ENCODE peak calls at places on chromosome 16, in eight cellular contexts. U, O, I, E, K, W, H and T are unnamed samples.

GRCh38 chr16:89949756-89950155 is 1.2 kb downstream of the DEF8 start:
- DNase-seq in U (no peak), W (no peak), H (no peak), I (no peak), O (no peak), E (no peak), K (no peak), T (no peak)

GRCh38 chr16:70253291-70254094 is 1.8 kb upstream of the EXOSC6 start:
- DNase-seq in E (peak), H (peak), O (peak), I (no peak), W (peak), U (peak), K (peak), T (no peak)

GRCh38 chr16:4625617-4626159 is 1.1 kb downstream of the MGRN1 start:
- DNase-seq in W (no peak), O (no peak), I (no peak), K (no peak), H (no peak), U (no peak), E (no peak), T (no peak)

GRCh38 chr16:24070851-24071250 is 185.3 kb upstream of the CACNG3 start:
- DNase-seq in K (peak), O (peak), E (peak), W (peak), I (peak), H (peak), U (peak), T (peak)

GRCh38 chr16:56048425-56049100 is 142.7 kb upstream of the GNAO1 start:
- DNase-seq in U (no peak), O (no peak), H (no peak), E (no peak), K (no peak), W (no peak), I (peak), T (no peak)

GRCh38 chr16:48112603-48113400 is 43.0 kb downstream of the ABCC12 start:
- DNase-seq in O (no peak), I (no peak), H (no peak), U (peak), W (no peak), K (no peak), E (no peak), T (no peak)

GRCh38 chr16:53960954-53961616 is 257.1 kb downstream of the FTO start:
- DNase-seq in E (no peak), U (peak), H (no peak), I (no peak), O (no peak), K (no peak), W (no peak), T (no peak)

GRCh38 chr16:2091722-2092620 is 43.7 kb downstream of the PKD1 start:
- DNase-seq in K (no peak), H (no peak), O (no peak), I (no peak), U (peak), W (peak), E (no peak), T (no peak)

GRCh38 chr16:48580925-48581500 is 29.0 kb downstream of the N4BP1 start:
- DNase-seq in I (no peak), W (no peak), K (no peak), H (no peak), U (no peak), E (no peak), O (peak), T (no peak)

GRCh38 chr16:17744903-17745581 is 274.3 kb upstream of the XYLT1 start:
- DNase-seq in I (no peak), E (no peak), H (no peak), U (no peak), W (peak), K (no peak), O (no peak), T (no peak)

GRCh38 chr16:57041182-57042156 is 50.9 kb upstream of the CPNE2 start:
- DNase-seq in K (no peak), I (peak), U (no peak), O (no peak), H (no peak), E (no peak), W (no peak), T (no peak)

GRCh38 chr16:1193143-1193824 is 31.8 kb downstream of the TPSG1 start:
- DNase-seq in O (no peak), H (peak), E (peak), K (peak), I (no peak), U (peak), W (no peak), T (no peak)

GRCh38 chr16:54657058-54657708 is 273.5 kb upstream of the IRX5 start:
- DNase-seq in H (no peak), O (no peak), I (no peak), U (no peak), E (peak), K (no peak), W (no peak), T (no peak)

GRCh38 chr16:66324785-66325184 is 41.7 kb upstream of the CDH5 start:
- DNase-seq in K (peak), I (no peak), W (peak), E (peak), H (peak), U (peak), O (peak), T (no peak)

GRCh38 chr16:364595-365491 is 5.5 kb downstream of the MRPL28 start:
- DNase-seq in K (peak), W (no peak), E (no peak), O (no peak), H (no peak), U (no peak), I (no peak), T (no peak)

GRCh38 chr16:66544358-66544757 is 5.6 kb downstream of the TK2 start:
- DNase-seq in K (no peak), H (no peak), O (no peak), E (no peak), U (no peak), I (no peak), W (no peak), T (no peak)

GRCh38 chr16:17469742-17470001 is 1.1 kb downstream of the XYLT1 start:
- DNase-seq in W (no peak), O (no peak), H (no peak), K (no peak), E (no peak), I (no peak), U (no peak), T (no peak)

GRCh38 chr16:15672514-15673167 is 22.6 kb downstream of the NDE1 start:
- DNase-seq in H (peak), E (no peak), O (peak), U (no peak), K (peak), W (no peak), I (no peak), T (no peak)

GRCh38 chr16:77660311-77660710 is 62.0 kb upstream of the NUDT7 start:
- DNase-seq in W (peak), O (peak), I (no peak), H (peak), K (peak), U (peak), E (peak), T (no peak)

GRCh38 chr16:4709481-4709880 is 16.1 kb downstream of the NUDT16L1 start:
- DNase-seq in I (no peak), W (no peak), H (no peak), E (no peak), U (no peak), K (no peak), O (no peak), T (no peak)

GRCh38 chr16:11232852-11233726 is 22.9 kb downstream of the SOCS1 start:
- DNase-seq in I (no peak), O (no peak), U (no peak), H (no peak), W (peak), K (peak), E (no peak), T (no peak)

GRCh38 chr16:79069634-79070033 is 530.9 kb downstream of the MAF start:
- DNase-seq in H (no peak), E (no peak), U (no peak), I (no peak), O (no peak), K (no peak), W (no peak), T (no peak)

GRCh38 chr16:28572659-28573510 is 19.2 kb downstream of the SGF29 start:
- DNase-seq in I (no peak), W (no peak), E (no peak), U (no peak), H (no peak), O (no peak), K (no peak), T (no peak)

GRCh38 chr16:57689772-57690558 is 4.6 kb upstream of the DRC7 start:
- DNase-seq in H (no peak), O (peak), E (no peak), K (peak), I (peak), U (no peak), W (no peak), T (no peak)

GRCh38 chr16:75379911-75380847 is 53.1 kb downstream of the CFDP1 start:
- DNase-seq in I (peak), K (no peak), U (no peak), W (no peak), H (no peak), E (no peak), O (peak), T (no peak)

GRCh38 chr16:54285414-54286066 is 1.0 kb downstream of the IRX3 start:
- DNase-seq in W (no peak), H (peak), O (no peak), K (no peak), E (no peak), I (no peak), U (peak), T (no peak)

GRCh38 chr16:87098361-87098760 is 218.8 kb downstream of the C16orf95 start:
- DNase-seq in W (no peak), U (no peak), O (no peak), H (no peak), I (no peak), K (no peak), E (no peak), T (no peak)

DNA sequence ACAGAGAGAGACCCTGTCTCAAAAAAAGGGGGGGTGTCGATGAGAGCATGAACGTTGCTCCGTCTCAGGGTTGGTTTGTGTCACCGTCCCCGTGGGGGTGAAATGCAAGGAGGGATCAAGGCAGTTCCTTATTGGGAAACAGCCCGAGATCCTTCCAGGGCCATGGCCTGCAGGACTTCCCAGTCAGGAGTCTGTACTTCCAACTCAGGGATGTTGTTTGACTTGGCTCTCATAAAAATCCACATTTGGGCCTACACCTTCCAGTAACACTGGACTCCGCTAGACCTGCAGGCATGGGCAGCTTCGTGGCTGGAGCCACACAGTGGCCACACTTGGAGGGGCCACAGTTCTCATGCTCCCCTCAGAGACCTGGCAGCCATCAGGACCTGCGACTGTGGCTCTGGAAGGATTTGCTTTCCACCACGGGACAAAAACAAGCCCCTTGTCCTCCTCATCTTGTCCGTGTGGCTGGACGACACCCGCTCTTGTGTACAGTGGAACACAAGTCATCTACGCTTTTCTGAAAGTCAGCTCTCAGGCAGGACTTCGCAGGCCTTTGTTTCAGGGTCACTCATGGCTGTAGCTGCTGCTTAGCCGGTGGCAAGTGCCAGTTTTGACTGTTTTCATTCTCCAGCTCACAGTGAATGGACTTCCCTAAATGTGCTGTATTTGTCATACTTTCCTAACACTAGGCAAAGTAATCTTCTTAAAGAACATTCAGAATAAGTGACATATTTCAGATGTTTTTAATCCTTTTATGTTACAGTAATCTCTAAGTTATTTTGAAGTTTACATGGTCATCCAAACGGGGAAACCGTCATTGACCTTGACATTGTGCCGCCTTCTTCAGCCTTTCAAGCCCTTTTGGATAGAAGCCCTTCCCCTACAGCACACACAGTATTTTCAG is 24.2 kb upstream of the IL17C start:
- DNase-seq in K (no peak), I (no peak), H (no peak), E (no peak), W (no peak), O (no peak), U (no peak), T (no peak)
- H3K9ac ChIP-seq in K (no peak), I (no peak), H (no peak), E (no peak), W (no peak), O (no peak), U (no peak), T (no peak)

GRCh38 chr16:84806890-84807258 is 12.9 kb upstream of the CRISPLD2 start:
- DNase-seq in I (no peak), H (no peak), W (no peak), U (no peak), K (no peak), E (no peak), O (no peak), T (no peak)
- H3K4me3 ChIP-seq in I (no peak), H (no peak), W (no peak), U (peak), K (peak), E (peak), O (no peak), T (no peak)

GRCh38 chr16:85674828-85675227 is 13.9 kb downstream of the GINS2 start:
- DNase-seq in O (no peak), I (no peak), U (no peak), E (no peak), H (no peak), W (no peak), K (no peak), T (no peak)

GRCh38 chr16:85674418-85674755 is 14.4 kb downstream of the GINS2 start:
- DNase-seq in O (no peak), I (no peak), H (no peak), W (no peak), K (no peak), U (no peak), E (no peak), T (no peak)

GRCh38 chr16:85675528-85675927 is 13.2 kb downstream of the GINS2 start:
- DNase-seq in U (no peak), E (no peak), H (peak), K (peak), O (peak), I (no peak), W (no peak), T (no peak)

GRCh38 chr16:85676466-85676865 is 12.3 kb downstream of the GINS2 start:
- DNase-seq in W (no peak), E (no peak), K (no peak), O (no peak), I (no peak), H (no peak), U (no peak), T (no peak)

GRCh38 chr16:85673529-85674417 is 15.0 kb downstream of the GINS2 start:
- DNase-seq in O (peak), W (no peak), U (peak), K (no peak), E (no peak), H (no peak), I (no peak), T (no peak)
- TF ChIP-seq POLR2AphosphoS5 in O (peak), W (peak), U (no peak), K (peak), E (no peak), H (no peak), I (no peak), T (no peak)

DNA sequence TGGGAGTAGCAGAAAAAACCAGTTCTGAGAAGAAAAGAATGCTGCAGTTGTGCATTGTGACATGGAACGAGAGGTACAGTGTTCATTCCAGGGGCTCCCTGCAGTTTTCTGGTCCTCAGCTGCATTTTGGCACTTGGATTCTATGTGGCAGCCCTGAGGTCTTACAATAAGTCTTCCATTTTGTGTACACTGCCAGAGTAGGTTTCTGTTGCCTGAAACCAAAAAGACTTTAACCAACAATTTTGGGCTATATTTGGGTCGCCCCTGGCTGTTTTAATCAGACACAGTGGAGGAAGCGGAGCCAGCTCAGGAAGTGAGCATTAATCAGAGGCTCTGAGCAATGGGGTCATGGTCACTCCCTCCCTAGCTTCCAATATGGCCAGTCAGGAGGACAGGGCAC is 15.7 kb downstream of the DYNLRB2 start:
- DNase-seq in U (no peak), I (no peak), H (no peak), E (no peak), O (no peak), W (no peak), K (no peak), T (no peak)
- H3K9ac ChIP-seq in U (no peak), I (no peak), H (no peak), E (no peak), O (no peak), W (no peak), K (no peak), T (no peak)

DNA sequence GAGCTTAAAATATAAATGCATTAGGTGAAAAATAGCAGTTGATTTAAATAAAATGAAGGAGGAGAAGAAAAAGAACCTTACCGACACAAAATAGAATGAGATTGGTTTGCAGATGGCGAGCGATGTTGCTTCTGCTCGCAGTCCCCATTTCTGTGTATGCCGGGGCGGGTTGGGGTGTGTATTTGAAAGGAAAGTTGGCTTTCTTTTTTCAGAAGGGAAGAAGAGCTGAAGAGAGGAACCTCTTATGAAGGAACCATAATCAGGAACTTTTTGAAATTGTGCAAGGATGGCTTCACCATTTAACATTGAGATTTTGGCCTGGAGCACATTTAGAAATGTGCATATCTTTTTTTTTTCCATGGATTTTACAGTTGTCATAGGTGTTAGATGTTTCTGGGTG is at the start of gene IGSF6:
- DNase-seq in E (no peak), O (no peak), H (no peak), K (no peak), W (no peak), I (no peak), U (no peak), T (no peak)
- H3K4me3 ChIP-seq in E (no peak), O (no peak), H (no peak), K (no peak), W (no peak), I (no peak), U (no peak), T (no peak)

DNA sequence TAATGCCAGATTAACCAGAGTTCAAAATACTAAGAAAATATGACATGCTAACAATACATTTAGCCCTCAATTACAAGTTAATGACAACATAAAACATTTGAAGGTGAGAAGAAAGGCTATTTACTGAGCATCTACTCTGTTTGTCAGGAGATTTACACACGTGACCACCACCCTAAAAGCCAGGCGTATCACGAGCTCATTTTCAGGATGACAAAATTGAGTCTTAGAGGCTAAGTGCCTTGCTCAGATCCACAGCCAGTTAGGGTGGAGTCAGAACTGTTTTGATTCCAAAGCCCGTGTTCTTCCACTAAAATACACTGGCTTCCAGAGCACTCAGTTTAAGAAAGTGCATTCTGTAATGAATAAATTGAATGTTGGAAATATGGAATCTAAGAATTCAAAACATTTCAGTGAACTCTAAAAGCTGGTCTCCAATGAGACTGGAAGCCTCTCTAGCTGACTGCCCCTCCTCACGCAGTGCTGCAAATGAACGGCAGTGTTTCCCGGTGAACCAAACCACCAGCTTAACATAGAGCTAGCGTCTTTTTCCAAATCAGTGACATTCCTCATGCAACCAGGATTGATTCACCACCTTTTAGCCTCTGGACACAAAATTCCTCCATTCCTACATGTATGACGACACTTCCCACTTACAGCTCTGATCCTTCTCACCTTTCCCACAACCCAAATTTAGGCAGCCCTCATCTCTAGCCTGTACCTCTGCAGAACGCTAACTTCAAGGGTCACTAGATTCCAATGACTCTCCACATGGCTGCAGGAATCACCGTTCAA is 5.9 kb downstream of the ZDHHC7 start:
- DNase-seq in I (no peak), W (no peak), K (no peak), H (no peak), O (no peak), U (no peak), E (no peak), T (no peak)
- TF ChIP-seq POLR2AphosphoS5 in I (no peak), W (no peak), K (no peak), H (no peak), O (no peak), U (no peak), E (no peak), T (no peak)